ENCODE peak calls at places on chromosomes 3 and 15, in five cellular contexts. K is EL; Y is upper lobe of right lung; I is stimulated activated CD8-positive, alpha-beta memory T cell treated with anti-CD3 and anti-CD28 coated beads, Interleukin-12 subunit alpha, Interleukin-12 subunit beta, amount 100 ng/mL, for 1 hour; A is tibial artery. W is an unnamed sample.

GRCh38 chr15:41913251-41913650 is 19.4 kb upstream of the SPTBN5 start:
- DNase-seq in K (no peak), Y (no peak), I (no peak), A (no peak), W (no peak)

GRCh38 chr15:33460166-33460805 is 149.5 kb downstream of the RYR3 start:
- DNase-seq in K (no peak), Y (no peak), I (no peak), A (no peak), W (no peak)

GRCh38 chr3:77039606-77040553 is at the start of gene ROBO2:
- DNase-seq in K (peak; percentile 11), Y (peak; percentile 66), I (no peak), A (no peak), W (peak; percentile 45)

GRCh38 chr15:52760562-52760961 is 29.6 kb downstream of the ONECUT1 start:
- DNase-seq in K (no peak), Y (no peak), I (no peak), A (no peak), W (no peak)

GRCh38 chr3:136639069-136639468 is 113.1 kb downstream of the STAG1 start:
- DNase-seq in K (no peak), Y (no peak), I (no peak), A (no peak), W (no peak)

GRCh38 chr3:45583021-45583851 is 11.3 kb upstream of the LIMD1 start:
- DNase-seq in K (no peak), Y (no peak), I (no peak), A (peak; percentile 61), W (no peak)

GRCh38 chr3:66673305-66673704 is 172.5 kb upstream of the LRIG1 start:
- DNase-seq in K (no peak), Y (no peak), I (no peak), A (no peak), W (no peak)

GRCh38 chr15:42710662-42711061 is 26.3 kb downstream of the CDAN1 start:
- DNase-seq in K (no peak), Y (no peak), I (no peak), A (no peak), W (no peak)

GRCh38 chr3:37852771-37853170 is 8.9 kb upstream of the CTDSPL start:
- DNase-seq in K (no peak), Y (no peak), I (no peak), A (no peak), W (no peak)

GRCh38 chr3:184172681-184173373 is 1.8 kb upstream of the AP2M1 start:
- DNase-seq in K (peak; percentile 89), Y (no peak), I (no peak), A (no peak), W (no peak)

W was measured in RWPE2.